ENCODE peak calls at places on chromosomes 13 and 19, in seven cellular contexts. O, X, E, D, R, V and G are unnamed samples.

GRCh38 chr13:23999411-23999810 is 102.1 kb upstream of the C1QTNF9B start:
- DNase-seq in O (no peak), X (no peak), E (no peak), D (no peak), R (no peak), V (no peak), G (no peak)

GRCh38 chr19:34180709-34181108 is 8.4 kb downstream of the LSM14A start:
- DNase-seq in O (peak; percentile 13), X (no peak), E (no peak), D (no peak), R (no peak), V (no peak), G (no peak)

GRCh38 chr13:35965226-35965927 is 165.8 kb downstream of the DCLK1 start:
- DNase-seq in O (peak; percentile 74), X (no peak), E (no peak), D (no peak), R (no peak), V (no peak), G (no peak)

GRCh38 chr13:91922969-91923592 is 524.7 kb downstream of the GPC5 start:
- DNase-seq in O (peak; percentile 6), X (no peak), E (no peak), D (no peak), R (no peak), V (peak; percentile 3), G (peak; percentile 49)

GRCh38 chr13:74774252-74774651 is 640.0 kb upstream of the KLF12 start:
- DNase-seq in O (no peak), X (no peak), E (no peak), D (no peak), R (no peak), V (no peak), G (no peak)

GRCh38 chr13:50677687-50678463 is 165.6 kb downstream of the DLEU7 start:
- DNase-seq in O (no peak), X (no peak), E (no peak), D (no peak), R (no peak), V (no peak), G (no peak)

GRCh38 chr19:8256276-8257051 is 47.3 kb downstream of the CERS4 start:
- DNase-seq in O (no peak), X (no peak), E (no peak), D (no peak), R (no peak), V (no peak), G (no peak)

GRCh38 chr19:1866693-1867358 is 3.4 kb upstream of the KLF16 start:
- DNase-seq in O (no peak), X (no peak), E (no peak), D (no peak), R (no peak), V (no peak), G (no peak)

GRCh38 chr13:67100723-67101122 is 129.4 kb downstream of the PCDH9 start:
- DNase-seq in O (no peak), X (no peak), E (no peak), D (no peak), R (no peak), V (no peak), G (no peak)

GRCh38 chr19:18919086-18919894 is at the start of the genes COPE and DDX49:
- DNase-seq in O (peak; percentile 98), X (peak; percentile 100), E (peak; percentile 99), D (peak; percentile 99), R (peak; percentile 97), V (peak; percentile 100), G (peak; percentile 98)

GRCh38 chr19:35116085-35116801 is 620 bp downstream of the FXYD3 start:
- DNase-seq in O (no peak), X (no peak), E (peak; percentile 34), D (no peak), R (no peak), V (no peak), G (peak; percentile 63)

GRCh38 chr13:101025519-101025918 is 350.9 kb upstream of the TMTC4 start:
- DNase-seq in O (no peak), X (no peak), E (no peak), D (no peak), R (no peak), V (no peak), G (no peak)

GRCh38 chr13:53439439-53440225 is 411.0 kb downstream of the OLFM4 start:
- DNase-seq in O (no peak), X (no peak), E (no peak), D (no peak), R (no peak), V (no peak), G (no peak)

GRCh38 chr19:2727640-2727944 is 6.4 kb upstream of the DIRAS1 start:
- DNase-seq in O (peak; percentile 49), X (no peak), E (no peak), D (no peak), R (no peak), V (no peak), G (no peak)

GRCh38 chr13:44048326-44048725 is 168.6 kb downstream of the LACC1 start:
- DNase-seq in O (no peak), X (no peak), E (peak; percentile 0), D (no peak), R (no peak), V (peak; percentile 5), G (peak; percentile 2)

GRCh38 chr19:32287811-32288227 is 57.6 kb upstream of the ZNF507 start:
- DNase-seq in O (no peak), X (no peak), E (peak; percentile 78), D (peak; percentile 61), R (peak; percentile 79), V (peak; percentile 67), G (no peak)

GRCh38 chr19:30339624-30340525 is 32.3 kb upstream of the ZNF536 start:
- DNase-seq in O (no peak), X (no peak), E (no peak), D (no peak), R (no peak), V (no peak), G (no peak)

GRCh38 chr13:77374786-77375185 is 47.9 kb upstream of the MYCBP2 start:
- DNase-seq in O (no peak), X (no peak), E (no peak), D (no peak), R (no peak), V (no peak), G (no peak)

GRCh38 chr13:113407531-113408393 is 43.8 kb upstream of the GRTP1 start:
- DNase-seq in O (no peak), X (no peak), E (no peak), D (no peak), R (no peak), V (no peak), G (no peak)

GRCh38 chr19:12156254-12157058 is at the start of gene ZNF625:
- DNase-seq in O (peak; percentile 97), X (peak; percentile 39), E (no peak), D (no peak), R (peak; percentile 95), V (peak; percentile 90), G (peak; percentile 93)

GRCh38 chr19:6047741-6048231 is 62.5 kb downstream of the RFX2 start:
- DNase-seq in O (peak; percentile 84), X (no peak), E (peak; percentile 68), D (peak; percentile 31), R (peak; percentile 77), V (peak; percentile 70), G (peak; percentile 64)
- TF ChIP-seq JUND in O (no peak), X (no peak), E (no peak), D (no peak), R (no peak), V (no peak), G (no peak)

GRCh38 chr19:38952395-38953165 is 21.8 kb downstream of the MRPS12 start:
- DNase-seq in O (no peak), X (no peak), E (peak; percentile 62), D (no peak), R (peak; percentile 52), V (peak; percentile 51), G (peak; percentile 46)
- TF ChIP-seq JUND in O (no peak), X (no peak), E (no peak), D (no peak), R (no peak), V (no peak), G (no peak)

GRCh38 chr19:42276284-42276683 is 7.2 kb downstream of the CIC start:
- DNase-seq in O (no peak), X (no peak), E (no peak), D (no peak), R (no peak), V (no peak), G (no peak)

GRCh38 chr19:42279148-42279901 is 10.3 kb downstream of the CIC start:
- DNase-seq in O (no peak), X (no peak), E (peak; percentile 9), D (no peak), R (no peak), V (no peak), G (no peak)

GRCh38 chr19:42279902-42280760 is 11.1 kb downstream of the CIC start:
- DNase-seq in O (peak; percentile 96), X (peak; percentile 74), E (peak; percentile 95), D (peak; percentile 77), R (peak; percentile 95), V (peak; percentile 79), G (peak; percentile 82)

GRCh38 chr19:42276821-42277220 is 7.8 kb downstream of the CIC start:
- DNase-seq in O (no peak), X (no peak), E (no peak), D (no peak), R (no peak), V (no peak), G (no peak)

DNA sequence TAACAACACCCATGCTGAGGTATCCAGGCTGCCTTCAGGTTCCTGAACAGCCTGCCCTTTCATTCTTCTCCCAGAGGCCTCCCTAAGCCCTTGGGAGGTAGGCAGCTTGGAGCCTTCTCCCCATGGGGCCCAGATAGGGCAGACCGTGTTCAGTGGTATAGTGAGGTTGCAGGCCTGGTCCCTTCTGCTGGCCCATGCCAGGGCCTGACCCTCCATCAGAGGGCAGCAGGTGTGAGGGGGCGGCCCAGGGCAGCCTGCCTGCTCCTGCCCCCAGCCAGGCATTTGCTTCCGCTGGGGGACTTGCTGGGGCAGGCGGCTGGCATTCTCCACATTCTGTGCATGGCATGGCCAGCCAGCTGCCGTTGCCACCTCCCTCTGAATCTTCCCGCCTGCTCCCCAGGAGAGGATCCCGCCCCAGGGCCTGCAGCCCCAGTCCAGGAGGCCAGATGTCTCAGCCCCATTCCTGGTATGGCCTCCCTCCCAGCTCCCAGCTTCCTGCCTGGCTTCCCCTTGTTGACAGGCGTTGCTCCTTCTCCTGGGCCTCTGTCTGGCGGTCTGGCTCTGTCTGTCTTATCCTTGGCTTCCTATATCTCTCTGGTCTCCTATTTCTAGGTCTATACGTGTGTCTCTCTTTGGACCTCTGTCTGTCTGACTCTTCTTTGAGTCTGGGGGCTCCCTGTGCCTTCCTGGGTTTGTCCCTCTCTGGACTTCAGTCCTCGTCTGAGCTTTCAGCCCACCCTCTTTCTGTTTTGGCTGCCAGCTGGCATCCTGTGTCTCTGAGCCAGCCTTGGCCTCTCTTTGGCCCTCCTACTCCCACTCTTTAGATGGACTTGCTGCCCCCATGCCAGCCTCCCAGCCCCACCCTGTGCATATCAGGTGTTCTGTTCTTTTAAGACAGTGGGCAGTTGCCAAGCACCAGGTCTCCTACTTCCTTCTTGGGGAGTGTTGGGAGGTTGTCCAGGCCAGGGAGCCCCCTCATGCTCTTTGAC is 9.1 kb downstream of the CIC start:
- DNase-seq in O (peak; percentile 82), X (no peak), E (no peak), D (no peak), R (no peak), V (no peak), G (no peak)
- TF ChIP-seq JUND in O (no peak), X (no peak), E (no peak), D (no peak), R (no peak), V (no peak), G (no peak)

DNA sequence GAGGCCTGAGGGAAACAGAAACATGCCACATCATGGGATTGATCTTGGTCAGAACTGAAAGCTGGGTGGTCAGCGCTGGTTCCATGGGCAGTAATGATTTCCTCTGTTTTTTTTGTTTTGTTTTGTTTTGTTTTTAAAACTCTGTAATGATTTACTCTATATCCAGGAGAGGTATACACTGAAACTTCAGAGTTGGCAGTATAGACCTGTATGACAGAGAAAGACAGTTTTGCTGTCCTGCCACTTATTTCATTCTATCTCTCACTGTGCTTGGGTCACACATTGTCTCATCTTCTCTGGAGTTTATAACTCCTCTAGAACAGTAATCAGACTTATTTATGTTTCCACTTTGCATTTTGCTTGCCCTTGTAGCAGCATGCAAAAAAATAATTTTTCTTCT is 105.1 kb upstream of the SLITRK1 start:
- DNase-seq in O (no peak), X (no peak), E (no peak), D (no peak), R (no peak), V (no peak), G (no peak)
- TF ChIP-seq JUND in O (no peak), X (no peak), E (no peak), D (no peak), R (no peak), V (no peak), G (no peak)